ENCODE peak calls at places on chromosomes 16 and 17, in nine cellular contexts. F, D, Z, I, R, Q, O, E and J are unnamed samples.

GRCh38 chr16:77374384-77374783 is 60.5 kb downstream of the ADAMTS18 start:
- DNase-seq in R (no peak), Q (no peak), D (no peak), I (no peak), E (no peak), O (no peak), F (no peak), Z (no peak), J (no peak)

GRCh38 chr16:13338044-13338443 is 436.6 kb downstream of the SHISA9 start:
- DNase-seq in D (no peak), O (no peak), I (no peak), E (no peak), F (no peak), Q (no peak), R (no peak), Z (no peak), J (no peak)

GRCh38 chr16:58515871-58516767 is 802 bp downstream of the SETD6 start:
- DNase-seq in R (no peak), E (peak), D (no peak), Q (no peak), F (peak), Z (no peak), I (no peak), O (peak), J (no peak)

GRCh38 chr17:42493324-42493723 is 34.6 kb downstream of the ATP6V0A1 start:
- DNase-seq in Q (no peak), D (no peak), R (no peak), O (no peak), E (no peak), Z (no peak), I (no peak), F (no peak), J (no peak)

GRCh38 chr16:77786448-77786847 is 1.9 kb upstream of the VAT1L start:
- DNase-seq in R (no peak), I (no peak), Z (no peak), Q (no peak), F (no peak), O (no peak), E (no peak), D (no peak), J (no peak)

GRCh38 chr16:15874745-15875314 is 13.6 kb downstream of the CEP20 start:
- DNase-seq in I (peak), F (no peak), E (no peak), Q (peak), D (peak), R (peak), O (peak), Z (peak), J (peak)

GRCh38 chr17:68509151-68510057 is 2.8 kb upstream of the PRKAR1A start:
- DNase-seq in F (peak), Z (no peak), E (peak), I (no peak), O (peak), R (peak), Q (peak), D (no peak), J (no peak)

GRCh38 chr17:81189670-81190530 is 23.9 kb upstream of the AATK start:
- DNase-seq in Z (no peak), I (peak), O (no peak), D (no peak), F (no peak), Q (no peak), E (no peak), R (no peak), J (no peak)

GRCh38 chr16:9141813-9142212 is 50.4 kb downstream of the HAPSTR1 start:
- DNase-seq in D (no peak), E (peak), R (no peak), Q (no peak), I (no peak), O (no peak), F (no peak), Z (no peak), J (no peak)

GRCh38 chr17:18119166-18119745 is 10.7 kb downstream of the MYO15A start:
- DNase-seq in E (no peak), F (no peak), Z (no peak), D (no peak), I (no peak), Q (no peak), O (no peak), R (no peak), J (no peak)

GRCh38 chr16:30361180-30361579 is 6.1 kb upstream of the CD2BP2 start:
- DNase-seq in I (no peak), Q (no peak), R (no peak), O (no peak), F (no peak), E (no peak), Z (no peak), D (no peak), J (no peak)

GRCh38 chr17:41324180-41325075 is 8.9 kb upstream of the KRTAP17-1 start:
- DNase-seq in R (no peak), Z (no peak), O (no peak), E (no peak), D (no peak), F (no peak), I (peak), Q (no peak), J (no peak)

GRCh38 chr17:44258811-44259351 is 9.1 kb downstream of the SLC4A1 start:
- DNase-seq in D (no peak), R (no peak), Z (no peak), E (no peak), Q (no peak), I (no peak), F (no peak), O (no peak), J (no peak)

GRCh38 chr16:15509593-15510520 is 75.5 kb downstream of the BMERB1 start:
- DNase-seq in R (no peak), F (no peak), O (no peak), Z (peak), E (no peak), D (peak), Q (no peak), I (no peak), J (peak)

GRCh38 chr16:69179255-69180010 is 7.5 kb upstream of the SNTB2 start:
- DNase-seq in D (peak), F (no peak), R (peak), I (no peak), Z (peak), E (no peak), O (peak), Q (peak), J (peak)

GRCh38 chr17:17664073-17664470 is 17.2 kb upstream of the RAI1 start:
- DNase-seq in Q (no peak), E (no peak), F (no peak), R (no peak), O (no peak), I (no peak), D (no peak), Z (no peak), J (no peak)

GRCh38 chr17:17789828-17790672 is 46.7 kb downstream of the SREBF1 start:
- DNase-seq in E (no peak), D (no peak), R (no peak), Z (no peak), Q (no peak), F (no peak), I (no peak), O (no peak), J (no peak)

GRCh38 chr16:67923414-67924127 is 8.1 kb downstream of the CTRL start:
- DNase-seq in Z (peak), F (no peak), R (no peak), O (no peak), E (no peak), D (no peak), Q (no peak), I (no peak), J (no peak)

GRCh38 chr16:70162041-70162451 is 11.5 kb upstream of the CLEC18C start:
- DNase-seq in O (no peak), I (peak), F (no peak), E (no peak), Q (peak), D (peak), Z (peak), R (no peak), J (peak)

GRCh38 chr16:46763147-46763546 is 15.0 kb upstream of the MYLK3 start:
- DNase-seq in O (no peak), Q (no peak), R (peak), Z (peak), I (no peak), E (no peak), D (peak), F (no peak), J (no peak)

GRCh38 chr17:10130263-10130662 is 68.1 kb downstream of the GAS7 start:
- DNase-seq in F (no peak), D (no peak), E (no peak), Z (no peak), R (no peak), O (no peak), Q (no peak), I (no peak), J (peak)

GRCh38 chr16:81198635-81199034 is 39.9 kb upstream of the BCO1 start:
- DNase-seq in Q (no peak), O (no peak), D (no peak), I (no peak), F (no peak), R (no peak), Z (no peak), E (no peak), J (no peak)
- TF ChIP-seq CTCF in Q (no peak), O (no peak), D (no peak), I (no peak), F (no peak), R (peak), Z (peak), E (no peak), J (peak)

GRCh38 chr17:12734852-12735430 is 54.4 kb upstream of the ARHGAP44 start:
- DNase-seq in I (no peak), Q (no peak), O (no peak), E (no peak), D (no peak), F (no peak), R (peak), Z (no peak), J (no peak)
- H3K4me3 ChIP-seq in I (no peak), Q (no peak), O (no peak), E (no peak), D (no peak), F (no peak), R (no peak), Z (no peak), J (no peak)

GRCh38 chr17:82503728-82504308 is 15.7 kb upstream of the FOXK2 start:
- DNase-seq in Q (no peak), F (no peak), I (no peak), R (no peak), O (no peak), D (no peak), E (no peak), Z (no peak), J (no peak)
- TF ChIP-seq CTCF in Q (no peak), F (no peak), I (no peak), R (no peak), O (no peak), D (no peak), E (no peak), Z (no peak), J (no peak)

GRCh38 chr16:88264641-88265285 is 118.0 kb upstream of the ZNF469 start:
- DNase-seq in D (peak), R (peak), Q (peak), O (peak), F (peak), E (peak), I (peak), Z (peak), J (peak)
- H3K4me3 ChIP-seq in D (no peak), R (peak), Q (no peak), O (no peak), F (no peak), E (no peak), I (no peak), Z (no peak), J (peak)

GRCh38 chr16:64153718-64154117 is 968.1 kb downstream of the CDH11 start:
- DNase-seq in O (no peak), Q (no peak), I (no peak), Z (peak), E (no peak), D (peak), R (no peak), F (no peak), J (peak)

GRCh38 chr16:64150193-64150592 is 971.7 kb downstream of the CDH11 start:
- DNase-seq in D (peak), O (no peak), I (no peak), F (no peak), Z (peak), E (no peak), R (no peak), Q (no peak), J (no peak)

GRCh38 chr16:64147941-64148340 is 973.9 kb downstream of the CDH11 start:
- DNase-seq in D (no peak), O (no peak), R (no peak), F (no peak), E (no peak), Z (no peak), I (no peak), Q (no peak), J (no peak)

DNA sequence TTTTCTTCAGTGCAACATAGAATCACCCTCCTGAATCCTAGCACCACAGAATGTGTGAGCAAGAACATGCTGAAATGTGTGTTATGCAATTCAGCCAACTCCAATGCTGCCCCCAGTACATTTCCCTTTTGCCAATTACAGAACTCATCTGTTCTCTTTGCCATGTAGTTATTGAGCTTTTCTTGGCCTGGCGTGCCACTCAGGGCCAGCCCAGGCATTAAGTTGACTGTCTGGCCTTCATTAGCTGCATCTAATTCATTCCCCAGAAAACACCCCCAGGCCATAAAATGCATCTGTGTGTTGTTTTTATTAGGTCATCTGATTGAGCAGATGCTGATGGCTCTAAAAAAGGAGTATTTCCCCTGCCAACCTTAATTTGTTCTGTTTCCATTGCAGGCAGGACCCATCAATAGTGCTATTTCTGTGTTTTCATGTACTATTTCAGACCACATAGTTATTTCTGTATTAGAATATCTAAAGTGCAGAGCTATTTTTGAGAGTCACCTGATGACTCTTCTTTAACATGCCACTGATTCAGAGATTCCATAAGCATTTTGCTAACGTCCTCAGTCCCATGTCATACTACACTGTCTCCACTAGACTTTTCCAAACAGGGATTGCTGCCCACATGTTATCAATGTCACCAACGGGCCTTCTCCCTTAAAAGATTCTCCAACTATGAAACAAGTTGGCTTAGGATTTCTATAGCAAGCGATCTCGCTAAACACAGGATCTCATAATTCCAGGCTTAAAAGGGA is 969.7 kb downstream of the CDH11 start:
- DNase-seq in O (no peak), F (no peak), R (no peak), E (no peak), Z (no peak), D (no peak), I (no peak), Q (no peak), J (peak)
- TF ChIP-seq CTCF in O (no peak), F (no peak), R (peak), E (no peak), Z (no peak), D (no peak), I (no peak), Q (no peak), J (no peak)

GRCh38 chr16:86089341-86089900 is 190.5 kb downstream of the IRF8 start:
- DNase-seq in D (no peak), E (peak), F (no peak), I (no peak), Z (no peak), Q (no peak), R (no peak), O (no peak), J (no peak)
- H3K4me3 ChIP-seq in D (no peak), E (no peak), F (no peak), I (no peak), Z (no peak), Q (no peak), R (no peak), O (no peak), J (no peak)

GRCh38 chr17:492015-492399 is 139.4 kb upstream of the RPH3AL start:
- DNase-seq in Q (no peak), Z (no peak), D (no peak), O (no peak), E (no peak), R (no peak), I (no peak), F (no peak), J (no peak)

GRCh38 chr17:493666-494065 is 141.1 kb upstream of the RPH3AL start:
- DNase-seq in D (no peak), E (no peak), O (no peak), F (no peak), I (no peak), Q (no peak), Z (no peak), R (no peak), J (no peak)

GRCh38 chr17:496761-497586 is 144.4 kb upstream of the RPH3AL start:
- DNase-seq in Q (no peak), D (peak), E (no peak), F (no peak), Z (peak), I (no peak), R (no peak), O (no peak), J (peak)

GRCh38 chr17:497587-498034 is 145.0 kb upstream of the RPH3AL start:
- DNase-seq in D (no peak), E (no peak), I (no peak), F (no peak), O (no peak), Z (no peak), R (no peak), Q (no peak), J (no peak)

DNA sequence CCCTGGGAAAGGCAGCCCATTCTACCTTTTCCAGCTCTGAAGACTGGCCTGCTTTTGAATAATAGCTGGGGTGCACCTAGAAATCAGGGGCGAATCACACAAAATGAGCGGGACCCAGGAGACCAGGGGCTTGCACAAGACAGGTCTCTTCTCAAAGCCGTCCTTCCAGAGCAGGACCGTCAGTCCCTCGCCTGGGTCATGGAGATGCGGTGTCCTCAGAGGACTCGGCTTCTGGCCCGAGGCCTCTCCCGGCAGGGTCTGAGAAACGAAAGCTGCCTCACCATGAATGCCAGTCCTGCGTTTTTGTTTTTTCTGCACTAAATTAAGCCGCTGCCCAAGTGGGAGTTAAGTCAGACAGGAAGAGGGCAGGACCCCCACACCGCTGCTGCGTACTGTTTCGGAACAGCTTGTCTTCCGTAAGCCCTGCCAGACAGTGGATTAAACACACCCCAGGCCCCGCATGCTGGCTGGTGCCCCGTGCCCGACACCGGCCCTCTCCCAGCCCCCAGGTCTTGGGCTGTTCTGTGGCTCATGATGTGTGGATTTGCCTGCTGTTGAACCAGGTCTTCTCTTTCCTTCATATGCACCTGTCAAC is 142.1 kb upstream of the RPH3AL start:
- DNase-seq in I (no peak), Z (no peak), Q (no peak), R (no peak), O (no peak), E (no peak), F (no peak), D (no peak), J (no peak)
- TF ChIP-seq CTCF in I (no peak), Z (no peak), Q (no peak), R (no peak), O (no peak), E (no peak), F (no peak), D (no peak), J (no peak)